ENCODE peak calls at places on chromosomes 13 and 19, in seven cellular contexts. L is spleen, F is SK-N-SH, W is stomach, Y is Panc1, U is GM12878, S is upper lobe of left lung. Q is an unnamed sample.

GRCh38 chr19:35931874-35932202 is 4.3 kb upstream of the LRFN3 start:
- DNase-seq in S (no peak), Y (no peak), W (no peak), F (no peak), U (no peak), L (no peak), Q (no peak)

GRCh38 chr19:35468637-35469036 is 20.6 kb downstream of the FFAR2 start:
- DNase-seq in L (peak), W (peak), S (peak), U (peak), Y (peak), F (peak), Q (no peak)

GRCh38 chr19:48565090-48565489 is 13.1 kb downstream of the SULT2B1 start:
- DNase-seq in F (no peak), U (no peak), S (no peak), L (no peak), Y (no peak), W (no peak), Q (no peak)

GRCh38 chr13:59490651-59491050 is 673.1 kb downstream of the DIAPH3 start:
- DNase-seq in Y (no peak), F (no peak), L (no peak), U (no peak), W (no peak), S (no peak), Q (no peak)

GRCh38 chr13:105920375-105920774 is 615.1 kb downstream of the EFNB2 start:
- DNase-seq in U (no peak), L (no peak), Y (no peak), W (no peak), S (no peak), F (no peak), Q (no peak)

GRCh38 chr19:54172764-54173699 is at the start of gene TMC4:
- DNase-seq in S (peak), F (no peak), U (no peak), Y (no peak), L (no peak), W (peak), Q (no peak)

GRCh38 chr19:5828661-5829566 is 10.6 kb downstream of the FUT6 start:
- DNase-seq in F (peak), Y (no peak), L (no peak), S (no peak), U (no peak), W (peak), Q (peak)

GRCh38 chr13:112186091-112186490 is 119.1 kb downstream of the SOX1 start:
- DNase-seq in W (no peak), L (no peak), U (no peak), Y (no peak), S (no peak), F (no peak), Q (peak)

GRCh38 chr19:15631817-15632216 is 8.9 kb upstream of the CYP4F3 start:
- DNase-seq in L (no peak), F (peak), U (peak), S (no peak), W (no peak), Y (no peak), Q (no peak)

GRCh38 chr13:67390462-67391093 is 160.4 kb upstream of the PCDH9 start:
- DNase-seq in Y (no peak), W (no peak), F (no peak), S (no peak), U (no peak), L (no peak), Q (no peak)

GRCh38 chr19:48543121-48543710 is 8.8 kb upstream of the SULT2B1 start:
- DNase-seq in Y (no peak), L (no peak), U (no peak), S (peak), W (peak), F (no peak), Q (no peak)

GRCh38 chr19:15170345-15170744 is 30.4 kb downstream of the NOTCH3 start:
- DNase-seq in Y (no peak), L (no peak), U (no peak), W (no peak), F (no peak), S (no peak), Q (no peak)

GRCh38 chr13:38401276-38401675 is 51.6 kb downstream of the UFM1 start:
- DNase-seq in L (no peak), F (no peak), W (no peak), S (no peak), Y (no peak), U (no peak), Q (no peak)

GRCh38 chr19:46890423-46891170 is 29.8 kb downstream of the ARHGAP35 start:
- DNase-seq in W (no peak), Y (peak), U (no peak), F (no peak), L (no peak), S (no peak), Q (no peak)

GRCh38 chr13:112428704-112429103 is 52.5 kb downstream of the SPACA7 start:
- DNase-seq in U (no peak), W (no peak), S (no peak), F (no peak), L (no peak), Y (no peak), Q (no peak)

GRCh38 chr19:31572671-31573298 is 223.5 kb upstream of the TSHZ3 start:
- DNase-seq in L (no peak), U (no peak), S (no peak), F (no peak), W (no peak), Y (no peak), Q (peak)

GRCh38 chr13:34156841-34157365 is 339.0 kb downstream of the RFC3 start:
- DNase-seq in U (peak), S (peak), Y (peak), L (peak), F (no peak), W (peak), Q (peak)

GRCh38 chr13:76292031-76292430 is 594.2 kb downstream of the KCTD12 start:
- DNase-seq in U (no peak), L (no peak), W (no peak), F (no peak), S (no peak), Y (no peak), Q (no peak)

GRCh38 chr19:45638930-45639729 is at the start of gene EML2:
- DNase-seq in L (peak), W (peak), Y (no peak), S (peak), F (peak), U (no peak), Q (no peak)

GRCh38 chr13:111370570-111371150 is 50.2 kb downstream of the TEX29 start:
- DNase-seq in W (no peak), U (no peak), L (peak), Y (no peak), F (no peak), S (no peak), Q (no peak)

GRCh38 chr13:108595416-108596257 is 33.8 kb upstream of the MYO16 start:
- DNase-seq in W (no peak), U (no peak), L (no peak), Y (no peak), S (no peak), F (no peak), Q (no peak)

GRCh38 chr19:8366961-8367326 is 3.0 kb downstream of the ANGPTL4 start:
- DNase-seq in W (no peak), Y (no peak), U (no peak), S (no peak), F (no peak), L (peak), Q (peak)

GRCh38 chr19:5850743-5851293 is 431 bp downstream of the FUT3 start:
- DNase-seq in U (no peak), L (no peak), Y (no peak), F (peak), S (peak), W (peak), Q (peak)

GRCh38 chr19:54152878-54153524 is 6.5 kb downstream of the LENG1 start:
- DNase-seq in F (no peak), S (no peak), U (no peak), W (no peak), Y (no peak), L (no peak), Q (no peak)

GRCh38 chr19:52689804-52690394 is 44.9 kb downstream of the ZNF611 start:
- DNase-seq in U (no peak), L (peak), W (peak), Y (no peak), S (peak), F (peak), Q (peak)

GRCh38 chr13:20191902-20192469 is 752 bp downstream of the GJB2 start:
- DNase-seq in W (peak), S (peak), F (no peak), Y (no peak), U (no peak), L (no peak), Q (no peak)

GRCh38 chr19:14473915-14474578 is 1.1 kb downstream of the PTGER1 start:
- DNase-seq in U (no peak), F (peak), S (peak), W (peak), L (no peak), Y (no peak), Q (no peak)

GRCh38 chr13:86051134-86052103 is 252.2 kb upstream of the SLITRK6 start:
- DNase-seq in Y (no peak), F (no peak), S (no peak), U (no peak), W (no peak), L (no peak), Q (no peak)

GRCh38 chr19:1105217-1105872 is 1.6 kb downstream of the GPX4 start:
- DNase-seq in Y (no peak), S (no peak), L (peak), U (no peak), F (no peak), W (no peak), Q (no peak)
- TF ChIP-seq POLR2AphosphoS5 in Y (peak), S (peak), L (no peak), U (no peak), F (no peak), W (no peak), Q (no peak)

DNA sequence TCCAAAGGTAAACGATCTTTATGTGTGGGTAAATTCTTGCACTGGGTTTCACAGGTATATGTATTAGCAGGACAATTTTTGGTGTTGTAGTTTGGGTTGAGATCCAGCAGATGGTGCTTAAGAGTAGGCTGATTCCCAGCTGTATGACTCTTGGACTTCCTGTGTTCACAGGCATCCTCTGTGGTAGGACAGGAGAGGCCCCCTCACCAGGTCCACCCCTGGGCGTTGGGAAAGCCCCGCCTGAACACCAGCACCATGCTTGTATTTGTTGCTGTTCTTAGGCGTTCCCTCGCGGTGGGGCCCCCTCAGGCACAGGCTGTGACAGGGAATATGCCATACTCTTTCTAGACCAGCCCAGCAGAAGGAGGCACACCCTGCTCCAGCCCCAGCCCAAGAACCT is 49.5 kb upstream of the PCDH17 start:
- DNase-seq in F (no peak), S (no peak), U (no peak), W (no peak), L (peak), Y (no peak), Q (peak)
- TF ChIP-seq CTCF in F (no peak), S (no peak), U (peak), W (no peak), L (no peak), Y (no peak), Q (no peak)

GRCh38 chr19:34320277-34320676 is 44.7 kb upstream of the GPI start:
- DNase-seq in F (no peak), Y (no peak), U (no peak), W (no peak), S (no peak), L (no peak), Q (peak)

GRCh38 chr19:34317311-34317927 is 47.6 kb upstream of the GPI start:
- DNase-seq in Y (no peak), S (no peak), W (no peak), F (no peak), U (no peak), L (no peak), Q (peak)

GRCh38 chr19:34319230-34319585 is 45.8 kb upstream of the GPI start:
- DNase-seq in W (no peak), L (no peak), U (no peak), S (no peak), F (no peak), Y (no peak), Q (no peak)

GRCh38 chr19:34321735-34322134 is 43.3 kb upstream of the GPI start:
- DNase-seq in Y (no peak), S (no peak), U (no peak), W (no peak), F (no peak), L (no peak), Q (peak)

DNA sequence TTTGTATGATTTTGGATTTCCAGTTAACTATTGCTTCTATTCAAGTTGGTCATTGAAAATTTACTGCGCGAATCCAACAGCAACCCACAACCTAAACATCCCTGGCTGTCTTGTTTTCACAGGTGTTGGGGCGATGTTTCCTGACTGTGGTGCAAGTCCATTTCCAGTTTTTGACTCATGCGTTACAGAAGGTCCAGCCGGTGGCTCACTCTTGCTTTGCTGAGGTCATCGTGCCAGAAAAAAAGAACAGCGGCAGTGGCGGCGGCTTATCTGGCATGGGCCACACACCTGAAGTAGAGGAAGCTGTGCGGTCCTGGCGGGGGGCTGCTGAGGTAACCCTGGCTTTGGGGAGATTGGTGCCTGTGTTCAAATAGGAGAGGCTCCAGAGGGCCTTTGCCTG is 45.2 kb upstream of the GPI start:
- DNase-seq in S (no peak), U (no peak), L (no peak), W (no peak), F (no peak), Y (no peak), Q (peak)
- H3K27ac ChIP-seq in S (peak), U (no peak), L (peak), W (peak), F (no peak), Y (no peak), Q (no peak)

GRCh38 chr19:2462635-2463421 is 6.1 kb upstream of the LMNB2 start:
- DNase-seq in F (peak), U (no peak), S (peak), L (peak), W (peak), Y (no peak), Q (peak)
- TF ChIP-seq POLR2AphosphoS5 in F (peak), U (no peak), S (no peak), L (peak), W (no peak), Y (peak), Q (peak)

GRCh38 chr13:68667863-68668262 is 1437.7 kb upstream of the PCDH9 start:
- DNase-seq in F (no peak), U (no peak), L (no peak), Y (no peak), S (no peak), W (no peak), Q (no peak)
- TF ChIP-seq CTCF in F (no peak), U (no peak), L (no peak), Y (no peak), S (no peak), W (no peak), Q (no peak)

GRCh38 chr19:17724655-17725054 is 5.4 kb downstream of the MAP1S start:
- DNase-seq in W (no peak), U (no peak), F (no peak), Y (no peak), L (no peak), S (no peak), Q (no peak)

GRCh38 chr19:17726136-17726741 is 7.0 kb downstream of the MAP1S start:
- DNase-seq in L (no peak), Y (no peak), U (no peak), F (no peak), W (no peak), S (no peak), Q (no peak)

GRCh38 chr19:17726914-17727773 is 7.9 kb downstream of the MAP1S start:
- DNase-seq in U (no peak), S (no peak), L (no peak), W (no peak), Y (no peak), F (no peak), Q (no peak)

GRCh38 chr19:17727843-17728242 is 8.6 kb downstream of the MAP1S start:
- DNase-seq in W (no peak), S (no peak), L (no peak), F (no peak), U (no peak), Y (no peak), Q (no peak)

GRCh38 chr19:17725422-17726078 is 6.3 kb downstream of the MAP1S start:
- DNase-seq in S (no peak), W (no peak), Y (no peak), F (peak), U (no peak), L (no peak), Q (no peak)
- H3K27ac ChIP-seq in S (no peak), W (no peak), Y (no peak), F (no peak), U (no peak), L (no peak), Q (no peak)

DNA sequence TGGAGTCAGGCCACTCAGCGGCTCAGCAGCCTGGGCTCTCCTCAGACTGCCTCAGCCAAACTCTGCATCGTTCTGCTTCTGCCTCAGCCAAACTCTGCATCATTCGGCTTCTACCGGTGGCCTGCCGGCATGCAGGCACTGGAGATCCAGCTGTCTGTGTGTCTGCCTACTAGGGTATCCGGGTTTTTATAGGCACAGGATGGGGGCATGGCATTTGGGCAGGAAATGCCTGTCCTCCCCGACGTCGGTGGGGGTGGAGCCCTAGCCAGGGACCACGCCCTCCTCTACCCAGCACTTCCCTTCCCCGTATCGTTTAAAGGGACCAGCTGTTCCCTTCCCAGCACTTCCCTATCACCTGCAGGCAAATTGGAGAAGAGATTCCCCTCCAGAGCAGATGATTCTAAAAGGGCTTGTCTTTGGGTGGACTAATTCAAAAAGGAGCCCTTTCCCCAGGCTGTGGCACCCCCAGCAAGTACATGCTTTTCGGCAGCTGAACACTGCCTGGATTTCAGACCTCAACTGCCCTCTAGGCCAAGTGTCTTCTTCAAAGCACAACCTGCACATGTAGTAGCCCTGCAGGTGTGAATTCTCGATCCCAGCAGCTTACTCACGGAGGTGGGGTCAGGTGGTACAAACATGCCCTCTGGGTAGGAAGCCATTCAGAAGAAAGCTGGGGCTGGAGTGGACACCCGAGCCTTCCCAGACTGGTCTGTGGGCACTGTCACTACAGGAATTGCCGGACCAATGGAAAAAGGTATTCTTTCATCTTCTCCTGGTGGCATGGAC is 25.5 kb upstream of the GPR12 start:
- DNase-seq in F (no peak), U (no peak), W (peak), S (peak), Y (no peak), L (peak), Q (peak)
- TF ChIP-seq POLR2AphosphoS5 in F (no peak), U (no peak), W (peak), S (no peak), Y (no peak), L (peak), Q (no peak)

DNA sequence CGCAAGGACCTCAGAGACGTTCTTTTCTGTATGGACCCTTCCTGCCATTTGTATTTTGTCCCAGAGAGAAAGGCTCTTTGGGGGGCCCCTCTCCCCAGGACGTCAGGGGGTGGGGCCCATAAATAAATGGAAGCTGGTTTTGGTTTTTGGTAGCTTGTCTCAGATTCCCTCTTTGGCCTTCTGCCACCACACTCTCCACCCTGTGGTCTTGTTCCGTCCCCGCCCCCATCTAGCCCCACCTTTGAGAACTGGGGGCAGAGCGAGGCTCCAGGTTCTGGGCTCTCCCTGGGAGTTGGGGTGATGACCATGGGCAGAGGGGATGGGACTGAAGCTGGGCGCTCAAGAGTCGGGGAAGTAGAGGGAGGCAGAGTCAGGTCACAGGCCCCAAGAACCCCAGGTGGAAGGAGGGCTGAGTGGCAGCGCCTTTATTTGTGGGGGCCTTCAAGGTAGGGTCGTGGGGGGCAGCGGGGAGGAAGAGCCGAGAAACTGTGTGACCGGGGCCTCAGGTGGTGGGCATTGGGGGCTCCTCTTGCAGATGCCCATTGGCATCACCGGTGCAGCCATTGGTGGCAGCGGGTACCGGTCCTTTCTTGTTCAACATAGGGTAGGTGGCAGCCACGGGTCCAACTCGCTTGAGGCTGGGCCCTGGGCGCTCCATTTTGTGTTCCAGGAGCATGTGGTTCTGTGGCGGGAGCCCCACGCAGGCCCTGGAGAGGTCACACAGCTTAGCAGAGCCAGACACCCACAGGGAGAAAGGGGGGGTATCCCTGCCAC is 3.3 kb downstream of the ISYNA1 start:
- DNase-seq in S (no peak), Y (no peak), U (no peak), W (no peak), F (no peak), L (no peak), Q (no peak)
- TF ChIP-seq CTCF in S (no peak), Y (no peak), U (no peak), W (no peak), F (no peak), L (no peak), Q (no peak)

DNA sequence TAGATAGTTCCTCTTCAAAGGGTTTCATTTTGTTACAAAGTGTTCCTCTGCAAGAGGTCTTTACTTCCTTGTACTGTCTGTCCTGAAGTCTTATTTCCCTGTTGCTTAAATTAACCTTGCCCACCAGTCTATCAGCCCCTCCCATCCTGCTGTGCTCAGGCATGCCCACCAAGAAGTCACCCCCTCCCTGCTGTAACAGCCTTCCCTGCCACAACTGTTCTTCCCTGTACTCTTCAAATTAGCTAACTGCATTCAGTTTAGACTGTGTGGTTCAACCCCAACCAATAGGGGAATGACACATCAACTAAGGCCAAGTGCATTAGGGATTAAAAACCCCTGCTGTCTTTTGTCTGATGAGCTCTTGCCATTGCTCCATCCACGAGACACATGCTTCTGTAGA is 34.4 kb upstream of the ZNF562 start:
- DNase-seq in S (no peak), W (no peak), L (no peak), Y (no peak), F (no peak), U (no peak), Q (no peak)
- H3K27ac ChIP-seq in S (no peak), W (no peak), L (peak), Y (no peak), F (no peak), U (no peak), Q (no peak)

GRCh38 chr13:32587014-32587773 is 942 bp downstream of the PDS5B start:
- DNase-seq in S (peak), W (peak), L (peak), F (peak), Y (no peak), U (no peak), Q (peak)
- TF ChIP-seq POLR2AphosphoS5 in S (peak), W (no peak), L (peak), F (no peak), Y (no peak), U (peak), Q (peak)